ENCODE peak calls at places on chromosomes 11 and 22, in eight cellular contexts. J, H, N, B, E, P, L and C are unnamed samples.

GRCh38 chr11:123382555-123383074 is 47.5 kb upstream of the GRAMD1B start:
- DNase-seq in L (no peak), N (no peak), E (no peak), P (no peak), B (no peak), J (no peak), H (peak), C (no peak)

GRCh38 chr22:21951931-21952465 is 650 bp downstream of the PPM1F start:
- DNase-seq in H (peak), B (no peak), P (no peak), J (peak), N (peak), L (no peak), E (peak), C (peak)

GRCh38 chr11:70407121-70407520 is 8.8 kb downstream of the CTTN start:
- DNase-seq in B (no peak), L (no peak), E (peak), H (no peak), J (no peak), P (no peak), N (no peak), C (no peak)

GRCh38 chr11:1931791-1932480 is 12.4 kb downstream of the TNNT3 start:
- DNase-seq in B (no peak), N (no peak), P (no peak), L (no peak), E (no peak), J (no peak), H (no peak), C (no peak)

GRCh38 chr11:102730036-102730815 is 5.5 kb upstream of the MMP8 start:
- DNase-seq in P (no peak), B (no peak), L (no peak), N (peak), J (no peak), H (no peak), E (no peak), C (no peak)

GRCh38 chr11:86595401-86595800 is 77.0 kb downstream of the ME3 start:
- DNase-seq in L (no peak), H (no peak), N (no peak), J (no peak), E (peak), P (no peak), B (no peak), C (no peak)

GRCh38 chr11:71423181-71423790 is 24.9 kb downstream of the DHCR7 start:
- DNase-seq in E (no peak), J (no peak), H (no peak), P (peak), B (no peak), N (no peak), L (no peak), C (no peak)

GRCh38 chr11:58503361-58503856 is 4.5 kb downstream of the OR5B21 start:
- DNase-seq in L (no peak), E (peak), H (no peak), N (peak), P (no peak), J (no peak), B (no peak), C (no peak)

GRCh38 chr11:61116426-61117214 is 14.3 kb downstream of the CD5 start:
- DNase-seq in N (no peak), E (no peak), J (no peak), B (no peak), P (no peak), L (no peak), H (no peak), C (no peak)

GRCh38 chr11:95566151-95566670 is 223.4 kb downstream of the FAM76B start:
- DNase-seq in E (no peak), P (no peak), H (no peak), J (no peak), B (no peak), L (no peak), N (no peak), C (no peak)

GRCh38 chr11:19437760-19438159 is 197.0 kb upstream of the E2F8 start:
- DNase-seq in P (no peak), N (peak), B (peak), E (no peak), J (peak), L (no peak), H (no peak), C (peak)

GRCh38 chr22:28909375-28909774 is 26.0 kb downstream of the ZNRF3 start:
- DNase-seq in L (no peak), E (no peak), N (no peak), P (no peak), H (peak), J (no peak), B (no peak), C (peak)

GRCh38 chr11:101553891-101554292 is 29.9 kb downstream of the TRPC6 start:
- DNase-seq in B (no peak), H (no peak), P (no peak), E (peak), N (no peak), L (no peak), J (no peak), C (peak)

GRCh38 chr11:1460994-1461805 is 25.4 kb downstream of the MOB2 start:
- DNase-seq in B (no peak), H (no peak), P (no peak), N (no peak), E (no peak), J (no peak), L (no peak), C (no peak)

GRCh38 chr11:61742391-61742790 is 10.0 kb upstream of the MYRF start:
- DNase-seq in E (peak), H (no peak), P (no peak), J (no peak), L (no peak), B (no peak), N (no peak), C (no peak)

GRCh38 chr22:17097062-17097461 is 12.3 kb downstream of the IL17RA start:
- DNase-seq in E (peak), P (no peak), N (no peak), L (no peak), H (no peak), J (no peak), B (no peak), C (no peak)

GRCh38 chr11:126194121-126194543 is 17.3 kb downstream of the RPUSD4 start:
- DNase-seq in H (peak), N (peak), B (peak), J (peak), E (peak), P (peak), L (peak), C (peak)

GRCh38 chr11:45468265-45468856 is 182.2 kb upstream of the SYT13 start:
- DNase-seq in J (no peak), N (no peak), E (no peak), B (peak), L (no peak), H (no peak), P (no peak), C (peak)

GRCh38 chr22:25120093-25120561 is 79.5 kb upstream of the CRYBB3 start:
- DNase-seq in N (no peak), J (no peak), L (no peak), P (peak), E (no peak), H (no peak), B (no peak), C (no peak)

GRCh38 chr11:18671246-18671645 is 27.3 kb upstream of the TMEM86A start:
- DNase-seq in L (no peak), B (no peak), J (no peak), E (no peak), P (no peak), H (peak), N (no peak), C (no peak)

GRCh38 chr11:504053-504993 is 2.7 kb downstream of the RNH1 start:
- DNase-seq in N (no peak), B (no peak), H (no peak), E (peak), L (no peak), J (peak), P (no peak), C (no peak)

GRCh38 chr11:11208994-11209393 is 144.1 kb downstream of the CSNK2A3 start:
- DNase-seq in E (no peak), N (no peak), L (no peak), J (no peak), B (no peak), H (no peak), P (no peak), C (no peak)

GRCh38 chr11:85187992-85188391 is 439.2 kb downstream of the DLG2 start:
- DNase-seq in B (no peak), L (no peak), N (no peak), J (no peak), E (no peak), H (no peak), P (no peak), C (no peak)

GRCh38 chr11:102426570-102426969 is 26.0 kb downstream of the TMEM123 start:
- DNase-seq in H (no peak), E (no peak), J (no peak), N (no peak), B (no peak), L (no peak), P (no peak), C (no peak)

GRCh38 chr22:48239461-48240164 is 1477.2 kb downstream of the TBC1D22A start:
- DNase-seq in H (no peak), E (no peak), J (no peak), P (no peak), N (no peak), B (no peak), L (no peak), C (no peak)

GRCh38 chr11:38014405-38014804 is 1416.4 kb upstream of the RAG2 start:
- DNase-seq in J (peak), H (no peak), N (no peak), E (no peak), P (no peak), B (no peak), L (no peak), C (peak)

GRCh38 chr22:32698926-32699619 is 102.4 kb upstream of the TIMP3 start:
- DNase-seq in N (no peak), J (no peak), H (no peak), P (no peak), B (no peak), E (no peak), L (no peak), C (no peak)

GRCh38 chr11:79937935-79938334 is 497.1 kb upstream of the TENM4 start:
- DNase-seq in H (no peak), E (no peak), N (no peak), P (no peak), B (no peak), J (no peak), L (no peak), C (no peak)

GRCh38 chr11:68099474-68100405 is 21.4 kb downstream of the CHKA start:
- DNase-seq in J (no peak), E (no peak), L (no peak), N (no peak), P (no peak), B (no peak), H (peak), C (no peak)

GRCh38 chr11:103395612-103396011 is 286.4 kb downstream of the DYNC2H1 start:
- DNase-seq in N (peak), H (no peak), L (no peak), B (peak), P (no peak), E (no peak), J (peak), C (peak)